ENCODE peak calls at places on chromosomes 11 and 22, in four cellular contexts. I, X, Q and L are unnamed samples.

GRCh38 chr11:10365045-10365444 is 60.2 kb downstream of the ADM start:
- DNase-seq in I (no peak), X (no peak), Q (no peak), L (no peak)

GRCh38 chr11:9787981-9788521 is 124.2 kb downstream of the SWAP70 start:
- DNase-seq in I (no peak), X (no peak), Q (no peak), L (peak)

GRCh38 chr11:46677169-46677568 is 23.2 kb downstream of the ARHGAP1 start:
- DNase-seq in I (no peak), X (no peak), Q (peak), L (no peak)

GRCh38 chr22:24180316-24181087 is 785 bp upstream of the SUSD2 start:
- DNase-seq in I (no peak), X (no peak), Q (no peak), L (no peak)

GRCh38 chr22:45430871-45431270 is 17.4 kb downstream of the RIBC2 start:
- DNase-seq in I (no peak), X (no peak), Q (no peak), L (no peak)

GRCh38 chr11:818396-819128 is at the start of gene PNPLA2:
- DNase-seq in I (no peak), X (no peak), Q (peak), L (no peak)

GRCh38 chr11:94574193-94574961 is 7.2 kb downstream of the PIWIL4 start:
- DNase-seq in I (no peak), X (no peak), Q (no peak), L (peak)

GRCh38 chr11:9150501-9150900 is 59.1 kb upstream of the SCUBE2 start:
- DNase-seq in I (no peak), X (no peak), Q (no peak), L (no peak)

GRCh38 chr22:21074092-21074715 is 28.5 kb downstream of the LRRC74B start:
- DNase-seq in I (no peak), X (no peak), Q (no peak), L (peak)

GRCh38 chr11:100674212-100674611 is 12.9 kb upstream of the ARHGAP42 start:
- DNase-seq in I (no peak), X (no peak), Q (no peak), L (no peak)

DNA sequence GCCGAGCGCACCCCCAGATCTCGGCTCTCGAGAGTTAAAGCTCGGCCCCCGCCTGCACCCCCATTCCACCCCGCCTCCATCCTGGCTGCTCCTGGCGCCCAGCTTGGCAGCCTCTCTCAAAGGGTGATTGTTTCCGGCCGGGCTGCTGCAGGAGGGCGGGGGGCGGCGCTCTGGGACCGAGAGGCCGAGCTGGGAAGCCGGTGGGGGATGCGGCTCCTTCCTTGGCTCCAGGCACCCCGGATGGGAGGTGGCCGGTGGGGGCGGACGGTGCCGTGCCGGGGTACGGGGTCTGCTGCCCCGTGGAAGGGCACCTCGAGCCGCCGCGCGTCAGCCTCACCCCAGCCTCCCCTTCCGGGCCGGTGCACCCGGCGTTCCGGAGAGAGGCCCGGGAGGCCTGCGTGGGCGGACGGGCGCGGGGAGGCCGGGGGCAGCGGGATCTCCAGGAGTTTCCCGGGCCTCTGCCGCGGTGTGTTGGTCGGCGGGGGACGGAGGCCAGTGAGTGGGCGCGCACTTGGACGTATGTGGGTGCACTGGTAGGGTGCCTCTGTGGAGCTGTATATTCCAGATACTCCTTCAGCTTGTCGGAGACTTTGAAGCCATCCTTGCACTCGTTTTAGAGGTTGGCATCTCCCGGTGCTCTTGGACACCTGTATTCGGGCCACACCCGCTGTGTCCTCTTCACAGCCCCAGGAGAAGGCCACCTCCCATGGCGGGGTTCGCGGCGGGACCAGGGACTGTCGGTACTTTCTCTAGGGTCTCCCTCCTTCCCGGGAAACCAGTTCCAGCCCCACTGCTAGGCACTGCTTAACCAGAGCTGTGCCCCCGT is 679 bp upstream of the B3GAT1 start:
- DNase-seq in I (peak), X (no peak), Q (no peak), L (no peak)
- H3K4me3 ChIP-seq in I (peak), X (peak), Q (peak), L (no peak)

GRCh38 chr11:67404515-67405195 is 772 bp downstream of the TBC1D10C start:
- DNase-seq in I (no peak), X (no peak), Q (peak), L (no peak)
- H3K4me3 ChIP-seq in I (no peak), X (no peak), Q (peak), L (no peak)

DNA sequence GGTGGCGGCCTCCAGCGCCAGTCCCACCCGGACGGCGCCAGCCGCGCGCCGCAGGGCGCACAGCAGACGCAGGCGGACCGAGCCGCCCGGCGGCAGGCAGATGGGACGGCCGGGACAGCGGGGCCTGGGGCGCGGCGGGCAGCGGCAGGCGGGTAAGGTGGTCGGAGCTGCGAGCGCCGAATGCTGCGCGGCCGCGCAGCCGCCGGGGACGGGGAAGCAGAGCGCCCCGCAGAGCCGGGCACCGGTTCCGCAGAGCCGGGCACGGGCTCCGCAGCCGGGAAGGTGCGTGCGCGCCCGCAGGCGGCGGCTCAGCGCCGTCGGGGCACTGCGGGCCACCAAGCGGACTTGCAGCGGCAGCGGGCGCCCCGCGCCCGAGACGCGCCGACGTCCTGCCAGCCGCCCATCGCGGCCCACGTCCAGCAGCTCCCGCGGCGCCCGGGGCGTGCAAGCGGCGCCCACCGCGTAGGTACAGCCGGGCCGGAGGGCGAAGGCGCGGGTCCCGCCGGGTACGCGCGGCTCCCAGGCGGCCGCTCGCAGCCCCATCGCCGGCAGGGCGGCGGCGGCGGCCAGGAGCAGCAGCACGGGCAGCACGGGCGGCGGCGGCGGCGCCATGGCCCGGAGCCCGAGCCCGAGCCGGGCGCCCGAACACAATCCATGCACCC is 730 bp downstream of the CELSR1 start:
- DNase-seq in I (peak), X (no peak), Q (no peak), L (no peak)
- H3K4me3 ChIP-seq in I (peak), X (peak), Q (peak), L (no peak)

GRCh38 chr11:62926669-62927455 is 5.7 kb upstream of the CHRM1 start:
- DNase-seq in I (no peak), X (no peak), Q (no peak), L (no peak)

GRCh38 chr11:62928011-62928410 is 6.8 kb upstream of the CHRM1 start:
- DNase-seq in I (no peak), X (no peak), Q (no peak), L (no peak)

GRCh38 chr11:62925308-62925707 is 4.1 kb upstream of the CHRM1 start:
- DNase-seq in I (no peak), X (no peak), Q (no peak), L (no peak)

GRCh38 chr11:62923634-62924411 is 2.7 kb upstream of the CHRM1 start:
- DNase-seq in I (no peak), X (no peak), Q (peak), L (no peak)

DNA sequence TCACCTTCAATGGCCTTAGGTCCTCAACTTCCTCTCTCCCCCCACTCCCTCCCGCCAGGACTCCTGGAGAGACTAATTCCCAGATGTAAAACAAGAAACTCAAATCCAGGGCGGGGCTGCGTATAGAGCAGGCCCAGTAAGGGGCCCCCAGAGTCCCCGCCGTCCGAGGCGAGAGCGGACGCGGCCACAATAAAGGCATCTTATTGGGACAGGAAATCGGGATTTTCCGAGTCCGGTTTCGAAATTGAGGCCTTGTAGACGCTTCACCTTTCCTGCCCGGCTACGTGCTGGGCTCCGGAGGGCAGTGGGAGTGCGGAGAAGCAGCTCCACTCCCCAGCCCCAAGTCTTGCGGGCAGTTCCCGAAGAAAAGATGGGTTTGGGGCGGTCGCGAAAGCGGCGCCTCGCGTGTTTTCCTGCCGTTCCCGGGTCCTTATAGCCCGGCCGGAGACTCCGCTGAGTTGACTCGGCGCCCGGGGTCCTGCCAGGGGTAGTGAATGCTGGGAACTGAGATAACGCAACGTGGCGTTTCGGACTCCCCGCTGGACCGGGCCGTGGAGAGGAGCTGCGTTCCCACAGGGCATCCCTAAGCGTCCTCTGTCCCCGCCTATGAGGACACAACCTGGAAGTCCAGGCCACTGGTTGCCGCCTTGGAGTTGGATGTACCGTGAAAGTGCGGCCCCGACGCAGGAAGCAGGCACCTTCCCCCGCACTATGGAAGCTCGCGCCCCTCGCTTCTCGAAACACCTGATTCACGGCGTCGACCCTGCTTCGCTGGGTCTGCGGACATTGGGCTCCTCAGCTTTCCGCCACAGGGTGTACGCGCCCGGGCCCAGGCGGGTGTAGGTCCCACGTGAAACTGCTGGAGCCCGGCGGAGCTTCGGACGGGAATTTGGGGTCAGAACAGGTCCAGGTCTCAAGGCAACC is 4.8 kb upstream of the CHRM1 start:
- DNase-seq in I (no peak), X (no peak), Q (peak), L (no peak)
- H3K4me3 ChIP-seq in I (no peak), X (peak), Q (peak), L (peak)

GRCh38 chr11:122098223-122098980 is 17.6 kb downstream of the BLID start:
- DNase-seq in I (no peak), X (no peak), Q (no peak), L (no peak)

GRCh38 chr11:122095950-122096942 is 19.8 kb downstream of the BLID start:
- DNase-seq in I (no peak), X (no peak), Q (no peak), L (no peak)

GRCh38 chr11:122100222-122101080 is 15.6 kb downstream of the BLID start:
- DNase-seq in I (no peak), X (peak), Q (peak), L (no peak)

GRCh38 chr11:122099345-122100045 is 16.5 kb downstream of the BLID start:
- DNase-seq in I (no peak), X (no peak), Q (no peak), L (no peak)

GRCh38 chr11:122097419-122098001 is 18.5 kb downstream of the BLID start:
- DNase-seq in I (no peak), X (no peak), Q (no peak), L (no peak)
- H3K4me3 ChIP-seq in I (peak), X (peak), Q (peak), L (peak)

GRCh38 chr11:113475160-113475761 is at the start of gene DRD2:
- DNase-seq in I (peak), X (no peak), Q (no peak), L (no peak)
- H3K4me3 ChIP-seq in I (no peak), X (peak), Q (no peak), L (no peak)

DNA sequence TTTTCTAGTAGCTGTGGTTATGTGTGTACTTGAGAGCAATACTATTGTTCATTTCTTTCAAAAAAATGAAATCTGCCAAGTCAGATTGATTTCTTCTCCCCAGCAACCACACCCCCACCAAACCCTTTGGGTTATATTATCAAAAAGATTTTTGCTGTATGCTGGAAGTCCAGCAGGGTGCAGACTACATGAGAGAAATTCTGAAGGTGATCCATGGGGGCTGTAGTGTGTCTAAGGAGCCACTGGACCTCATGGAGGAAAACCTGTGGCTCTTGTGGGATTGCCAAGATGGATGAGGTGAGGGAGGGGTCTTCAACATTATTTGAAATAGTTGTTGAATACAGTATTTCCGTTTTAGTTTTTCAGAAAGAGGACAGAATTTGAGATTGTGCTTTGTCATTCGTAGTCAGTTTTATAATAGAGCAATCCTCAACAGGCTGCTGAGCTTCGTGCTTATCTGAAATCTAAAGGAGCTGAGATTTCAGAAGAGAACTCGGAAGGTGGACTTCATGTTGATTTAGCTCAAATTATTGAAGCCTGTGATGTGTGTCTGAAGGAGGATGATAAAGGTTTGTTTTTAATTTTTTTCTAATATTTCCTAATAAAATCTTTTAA is 3.1 kb downstream of the EIF3M start:
- DNase-seq in I (no peak), X (no peak), Q (no peak), L (no peak)
- H3K4me3 ChIP-seq in I (no peak), X (no peak), Q (no peak), L (no peak)

DNA sequence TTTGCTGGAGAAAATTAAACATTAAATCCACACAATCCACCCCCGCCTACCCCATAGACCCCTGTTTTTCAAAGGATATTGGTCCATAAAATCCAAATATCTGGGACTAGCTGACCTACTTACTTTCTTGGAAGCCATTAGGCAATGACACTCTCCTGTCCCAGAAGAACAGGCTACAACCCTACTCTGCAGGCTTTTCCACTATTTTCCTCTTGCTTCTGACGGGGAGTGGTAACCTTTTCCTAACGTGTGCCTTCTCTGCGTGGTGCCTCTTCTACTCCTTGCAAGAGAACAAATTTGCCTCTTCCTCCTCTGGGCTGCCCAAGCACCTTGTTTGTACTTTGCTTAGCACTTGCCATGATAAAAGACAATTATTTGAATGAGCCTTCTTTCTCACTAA is 51.6 kb downstream of the UBASH3B start:
- DNase-seq in I (no peak), X (no peak), Q (no peak), L (no peak)
- H3K4me3 ChIP-seq in I (no peak), X (no peak), Q (no peak), L (no peak)

GRCh38 chr22:47681766-47682165 is 919.3 kb downstream of the TBC1D22A start:
- DNase-seq in I (no peak), X (peak), Q (no peak), L (no peak)

GRCh38 chr22:47678667-47679287 is 916.3 kb downstream of the TBC1D22A start:
- DNase-seq in I (no peak), X (no peak), Q (no peak), L (no peak)

GRCh38 chr22:47674600-47674999 is 912.1 kb downstream of the TBC1D22A start:
- DNase-seq in I (no peak), X (peak), Q (no peak), L (no peak)

GRCh38 chr22:47676685-47677084 is 914.2 kb downstream of the TBC1D22A start:
- DNase-seq in I (no peak), X (peak), Q (no peak), L (no peak)

GRCh38 chr22:47678048-47678447 is 915.6 kb downstream of the TBC1D22A start:
- DNase-seq in I (no peak), X (no peak), Q (no peak), L (no peak)
- H3K4me3 ChIP-seq in I (no peak), X (no peak), Q (no peak), L (no peak)

DNA sequence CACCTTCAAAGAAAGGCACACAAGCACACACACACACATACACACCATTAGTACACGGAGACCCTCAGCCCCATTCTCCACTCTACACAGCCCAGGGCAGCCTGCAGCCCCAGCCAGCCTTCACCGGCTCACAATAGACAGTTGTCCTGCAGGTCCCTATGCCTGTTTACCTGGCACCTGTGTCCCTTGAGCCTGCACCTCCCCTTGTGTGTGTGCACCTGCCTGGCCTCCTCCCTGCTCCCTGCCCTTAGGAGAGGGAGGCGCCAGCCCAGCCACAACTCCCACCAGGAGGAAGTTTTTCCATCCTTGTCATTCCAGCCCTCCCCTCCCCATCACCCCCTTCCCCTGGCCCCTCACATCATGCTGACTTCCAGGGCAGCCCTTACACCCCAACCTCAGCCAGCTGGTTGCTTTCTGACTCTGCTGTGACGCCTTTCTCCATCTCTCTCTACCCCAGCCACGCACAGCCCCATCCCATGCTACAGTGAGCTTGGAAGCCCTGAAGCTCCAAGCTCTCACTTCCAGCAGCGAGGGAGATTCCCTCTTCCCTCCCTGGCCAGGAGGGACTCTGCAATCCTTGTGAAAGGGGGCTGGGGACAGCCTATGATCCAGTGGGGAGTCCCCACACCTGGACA is 4.4 kb downstream of the AHNAK start:
- DNase-seq in I (no peak), X (no peak), Q (no peak), L (no peak)
- H3K4me3 ChIP-seq in I (no peak), X (peak), Q (peak), L (peak)